ENCODE peak calls at places on chromosomes 13 and 19, in four cellular contexts. I, D, S and Z are unnamed samples. For H3K9me3, the result is how much of the 10 kb centered on the place peaks cover.

GRCh38 chr13:45925151-45925550 is 73.6 kb upstream of the SIAH3 start:
- DNase-seq in I (no peak), D (no peak), S (no peak), Z (no peak)

GRCh38 chr13:55038230-55038629 is 2009.6 kb downstream of the OLFM4 start:
- DNase-seq in I (no peak), D (no peak), S (no peak), Z (no peak)

GRCh38 chr19:34217952-34218817 is 36.2 kb upstream of the GARRE1 start:
- DNase-seq in I (no peak), D (no peak), S (no peak), Z (no peak)

GRCh38 chr19:18364826-18365528 is 21.0 kb upstream of the GDF15 start:
- DNase-seq in I (peak), D (no peak), S (peak), Z (no peak)

GRCh38 chr13:46871557-46871956 is 25.3 kb downstream of the HTR2A start:
- DNase-seq in I (no peak), D (no peak), S (no peak), Z (no peak)

GRCh38 chr13:51717786-51718398 is 86.1 kb downstream of the DHRS12 start:
- DNase-seq in I (no peak), D (no peak), S (no peak), Z (no peak)

GRCh38 chr13:74443623-74444022 is 309.4 kb upstream of the KLF12 start:
- DNase-seq in I (no peak), D (no peak), S (no peak), Z (no peak)

GRCh38 chr19:31676271-31677004 is 327.2 kb upstream of the TSHZ3 start:
- DNase-seq in I (peak), D (no peak), S (no peak), Z (peak)

GRCh38 chr19:4967738-4968461 is 1.0 kb upstream of the KDM4B start:
- DNase-seq in I (no peak), D (no peak), S (no peak), Z (peak)
- H3K27ac ChIP-seq in I (peak), D (peak), S (no peak), Z (peak)

GRCh38 chr19:49817964-49818690 is at the start of gene MED25:
- DNase-seq in I (peak), D (peak), S (peak), Z (peak)
- TF ChIP-seq CTCF in I (no peak), D (peak), S (peak), Z (peak)

GRCh38 chr19:15640904-15641597 is 354 bp downstream of the CYP4F3 start:
- DNase-seq in I (no peak), D (no peak), S (no peak), Z (no peak)
- H3K9me3 ChIP-seq in I (under half), D (under half), S (under half), Z (under half)

GRCh38 chr19:2426661-2427322 is 594 bp downstream of the TIMM13 start:
- DNase-seq in I (peak), D (no peak), S (no peak), Z (peak)
- H3K27ac ChIP-seq in I (peak), D (peak), S (peak), Z (peak)